ENCODE peak calls at places on chromosomes 7 and 10, in ten cellular contexts. W is astrocyte of the spinal cord; B is pancreas; E is GM23248; Z is upper lobe of left lung; T is HFF-Myc; S is fibroblast of the aortic adventitia; V is WERI-Rb-1; K is CD8-positive, alpha-beta T cell; P is epithelial cell of esophagus. J is an unnamed sample.

GRCh38 chr7:137325927-137326326 is 17.6 kb downstream of the PTN start:
- DNase-seq in T (no peak), V (no peak), B (no peak), P (no peak), W (no peak), K (no peak), Z (no peak), S (no peak), E (no peak), J (no peak)

GRCh38 chr7:135923700-135924261 is 53.4 kb downstream of the MTPN start:
- DNase-seq in V (no peak), W (peak; percentile 93), Z (no peak), K (no peak), P (peak; percentile 93), E (peak; percentile 98), B (no peak), S (peak; percentile 87), T (peak; percentile 75), J (peak; percentile 72)

GRCh38 chr7:127039541-127039940 is 213.2 kb downstream of the GRM8 start:
- DNase-seq in T (no peak), W (no peak), S (no peak), K (no peak), Z (no peak), E (no peak), V (no peak), B (no peak), P (no peak), J (no peak)

GRCh38 chr7:32616625-32617024 is 121.3 kb downstream of the AVL9 start:
- DNase-seq in W (peak; percentile 82), K (no peak), E (peak; percentile 95), P (peak; percentile 94), S (peak; percentile 94), T (peak; percentile 40), B (no peak), V (no peak), Z (no peak), J (peak; percentile 96)

GRCh38 chr7:133255461-133255860 is 2.6 kb downstream of the EXOC4 start:
- DNase-seq in Z (no peak), S (no peak), T (no peak), P (no peak), W (no peak), V (no peak), B (no peak), E (peak; percentile 6), K (no peak), J (no peak)

GRCh38 chr7:117715784-117716445 is 157.3 kb downstream of the CTTNBP2 start:
- DNase-seq in V (peak; percentile 11), E (peak; percentile 61), P (peak; percentile 73), W (peak; percentile 61), Z (peak; percentile 42), S (peak; percentile 77), B (peak; percentile 11), K (no peak), T (peak; percentile 29), J (peak; percentile 3)

GRCh38 chr7:81232084-81232799 is 313.4 kb upstream of the SEMA3C start:
- DNase-seq in S (no peak), T (no peak), W (no peak), B (peak; percentile 65), Z (no peak), E (no peak), P (no peak), K (no peak), V (no peak), J (no peak)

GRCh38 chr7:94313926-94314325 is 80.8 kb upstream of the COL1A2 start:
- DNase-seq in Z (no peak), P (no peak), W (peak; percentile 93), V (no peak), S (peak; percentile 94), T (no peak), K (no peak), E (peak; percentile 36), B (no peak), J (no peak)

GRCh38 chr10:68348265-68348741 is 15.6 kb upstream of the PBLD start:
- DNase-seq in T (no peak), Z (no peak), E (peak; percentile 71), V (peak; percentile 53), K (peak; percentile 47), S (peak; percentile 60), W (peak; percentile 54), P (peak; percentile 61), B (no peak), J (peak; percentile 20)

GRCh38 chr7:9507281-9507680 is 1073.9 kb downstream of the NXPH1 start:
- DNase-seq in B (no peak), W (peak; percentile 64), V (no peak), E (no peak), Z (no peak), T (no peak), S (no peak), K (no peak), P (no peak), J (no peak)

GRCh38 chr7:66140924-66141323 is 26.3 kb downstream of the CRCP start:
- DNase-seq in E (peak; percentile 92), K (no peak), W (peak; percentile 86), V (peak; percentile 45), Z (peak; percentile 81), P (peak; percentile 87), S (peak; percentile 90), T (no peak), B (peak; percentile 63), J (peak; percentile 50)

GRCh38 chr10:134743-135600 is at the start of gene ZMYND11:
- DNase-seq in B (peak; percentile 73), Z (peak; percentile 73), V (peak; percentile 53), S (peak; percentile 39), K (peak; percentile 69), T (no peak), P (peak; percentile 59), E (peak; percentile 75), W (peak; percentile 71), J (peak; percentile 72)

GRCh38 chr7:15567652-15568051 is 5.8 kb upstream of the AGMO start:
- DNase-seq in W (no peak), B (no peak), E (no peak), P (peak; percentile 84), S (no peak), T (no peak), K (no peak), V (no peak), Z (no peak), J (no peak)

DNA sequence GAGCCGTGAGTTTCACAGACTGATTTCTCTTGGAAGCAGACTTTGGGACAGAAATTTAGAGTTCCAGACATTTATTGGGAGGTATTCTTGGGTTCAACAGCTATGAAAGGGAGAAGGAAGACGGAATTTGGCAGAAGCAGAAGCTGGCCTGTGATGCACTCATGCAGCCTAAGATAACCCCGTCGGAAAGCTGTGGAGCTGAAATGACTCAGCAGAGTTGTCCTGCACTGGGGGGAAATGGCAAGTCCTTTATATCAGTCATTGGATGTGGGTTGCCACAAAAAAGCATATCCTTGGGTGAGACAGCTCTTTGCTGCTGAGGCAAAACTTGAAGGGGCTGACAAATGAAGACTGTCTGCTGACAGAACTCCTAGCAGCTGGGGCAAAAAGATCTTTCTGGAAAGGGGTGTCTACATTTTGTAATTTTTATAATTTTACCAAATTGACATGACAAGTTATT is 11.5 kb upstream of the MICU1 start:
- DNase-seq in B (no peak), S (peak; percentile 76), E (peak; percentile 87), V (no peak), W (peak; percentile 52), T (no peak), P (peak; percentile 36), Z (peak; percentile 57), K (no peak), J (peak; percentile 73)
- H3K4me3 ChIP-seq in B (no peak overlapping the region), S (no peak overlapping the region), E (no peak overlapping the region), V (no peak overlapping the region), W (no peak overlapping the region), T (no peak overlapping the region), P (no peak overlapping the region), Z (no peak overlapping the region), K (no peak overlapping the region), J (no peak overlapping the region)

DNA sequence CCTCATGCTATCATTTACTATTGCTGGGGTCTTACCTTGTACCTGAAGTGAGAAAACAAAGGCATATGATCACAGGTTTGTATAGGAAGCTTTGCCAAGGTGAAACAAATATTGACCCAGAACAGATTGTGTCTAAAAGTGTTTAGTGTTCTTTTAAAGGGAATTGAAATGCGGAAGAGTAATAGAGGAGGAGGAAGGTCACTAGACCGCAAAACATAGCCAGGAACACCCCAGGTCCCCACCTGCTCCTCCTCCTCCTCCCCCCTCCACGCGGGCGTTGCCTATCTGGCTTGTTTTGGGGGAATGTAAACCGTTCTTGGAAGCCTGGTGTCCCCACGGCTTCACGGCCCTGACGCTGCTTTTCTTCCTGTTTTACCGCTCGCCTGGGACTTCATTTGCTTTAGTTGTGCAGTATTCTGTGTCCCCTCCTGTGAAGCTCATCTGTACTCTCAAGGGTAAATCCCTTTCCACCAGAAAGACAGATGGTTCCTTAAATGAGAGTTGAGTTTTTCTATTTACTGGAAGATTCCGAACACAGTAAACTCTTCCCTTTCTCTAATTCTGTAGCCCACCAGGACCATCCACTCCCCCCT is 80.9 kb upstream of the PFKP start:
- DNase-seq in S (no peak), E (no peak), P (no peak), K (no peak), T (no peak), V (no peak), B (no peak), Z (peak; percentile 28), W (no peak), J (no peak)
- H3K4me3 ChIP-seq in S (no peak overlapping the region), E (no peak overlapping the region), P (no peak overlapping the region), K (no peak overlapping the region), T (no peak overlapping the region), V (no peak overlapping the region), B (no peak overlapping the region), Z (peak overlapping the region; percentile 14), W (no peak overlapping the region), J (no peak overlapping the region)

DNA sequence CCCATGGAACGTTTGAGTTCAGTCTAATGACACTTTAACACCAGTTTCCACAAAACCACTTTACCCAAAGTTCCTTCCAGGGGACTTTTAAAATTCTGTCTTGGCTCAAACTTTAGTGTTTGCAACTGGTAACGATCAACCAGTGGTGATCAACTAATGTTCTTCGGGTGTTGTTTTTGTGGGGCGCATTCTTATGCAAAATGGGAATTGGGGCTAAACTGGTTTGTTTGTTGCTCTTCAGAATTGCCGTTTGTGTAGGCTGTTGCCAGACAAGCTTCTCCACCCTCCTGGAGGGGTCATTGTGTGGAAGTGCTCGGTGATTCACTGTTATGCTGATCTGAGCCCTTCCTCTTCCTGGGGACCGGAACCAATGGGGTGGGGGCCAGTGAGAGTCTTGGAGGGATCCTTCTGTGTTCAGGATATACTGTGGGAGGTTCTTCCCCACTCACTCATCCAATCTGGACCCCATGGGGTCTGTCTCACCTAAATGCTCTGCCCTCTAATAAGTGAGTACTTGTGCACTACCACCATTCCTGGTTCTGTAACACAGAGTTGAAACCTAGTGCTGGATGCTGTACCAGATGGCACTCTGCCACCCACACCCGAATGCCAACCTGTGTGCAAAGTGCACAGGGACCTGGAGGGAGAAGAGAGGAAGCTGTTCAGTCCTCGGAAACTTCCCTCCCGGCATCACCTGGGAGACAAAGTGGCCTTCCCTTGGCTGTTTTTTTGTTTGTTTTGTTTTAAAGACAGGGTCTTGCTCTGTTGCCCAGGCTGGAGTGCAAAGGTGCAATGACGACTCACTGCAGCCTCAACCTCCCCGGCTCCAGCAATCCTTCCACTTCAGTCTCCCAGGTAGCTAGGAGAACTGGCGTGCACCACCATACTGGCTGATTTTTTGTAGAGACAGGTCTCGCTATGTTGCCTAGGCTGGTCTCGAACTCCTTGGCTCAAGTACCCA is 2.1 kb downstream of the NFE2L3 start:
- DNase-seq in B (no peak), V (no peak), E (no peak), P (peak; percentile 64), Z (peak; percentile 36), K (no peak), S (no peak), T (peak; percentile 11), W (peak; percentile 67), J (peak; percentile 53)
- H3K4me3 ChIP-seq in B (no peak overlapping the region), V (no peak overlapping the region), E (no peak overlapping the region), P (no peak overlapping the region), Z (peak overlapping the region; percentile 82), K (no peak overlapping the region), S (no peak overlapping the region), T (peak overlapping the region; percentile 52), W (peak overlapping the region; percentile 61), J (no peak overlapping the region)

GRCh38 chr7:139772115-139772514 is 5.7 kb downstream of the HIPK2 start:
- DNase-seq in P (peak; percentile 15), B (peak; percentile 44), Z (peak; percentile 59), K (no peak), S (no peak), E (no peak), W (peak; percentile 40), V (no peak), T (no peak), J (no peak)
- H3K4me3 ChIP-seq in P (peak overlapping the region; percentile 29), B (no peak overlapping the region), Z (no peak overlapping the region), K (no peak overlapping the region), S (no peak overlapping the region), E (no peak overlapping the region), W (no peak overlapping the region), V (no peak overlapping the region), T (no peak overlapping the region), J (no peak overlapping the region)